ENCODE peak calls at places on chromosomes 12 and 14, in four cellular contexts. N is A549; S is head of caudate nucleus; D is stimulated activated effector memory CD8-positive, alpha-beta T cell treated with anti-CD3 and anti-CD28 coated beads, Interleukin-12 subunit alpha, Interleukin-12 subunit beta, amount 100 ng/mL, for 72 hours. V is an unnamed sample.

GRCh38 chr12:108622425-108622824 is 11.3 kb downstream of the SELPLG start:
- DNase-seq in N (peak), S (no peak), D (no peak), V (no peak)

GRCh38 chr12:112761366-112761986 is 30.1 kb upstream of the RPH3A start:
- DNase-seq in N (no peak), S (no peak), D (no peak), V (no peak)

GRCh38 chr14:21107360-21107781 is 6.5 kb downstream of the TMEM253 start:
- DNase-seq in N (peak), S (no peak), D (no peak), V (no peak)

GRCh38 chr14:50055461-50056228 is 60.7 kb downstream of the VCPKMT start:
- DNase-seq in N (no peak), S (no peak), D (no peak), V (no peak)

GRCh38 chr14:91021991-91022621 is 38.3 kb downstream of the RPS6KA5 start:
- DNase-seq in N (no peak), S (no peak), D (no peak), V (no peak)

GRCh38 chr12:29795715-29796114 is 12.0 kb upstream of the TMTC1 start:
- DNase-seq in N (no peak), S (no peak), D (no peak), V (no peak)

GRCh38 chr12:112148031-112148513 is 22.7 kb downstream of the TRAFD1 start:
- DNase-seq in N (peak), S (no peak), D (no peak), V (no peak)

GRCh38 chr12:84842406-84843013 is 70.1 kb downstream of the SLC6A15 start:
- DNase-seq in N (peak), S (no peak), D (no peak), V (no peak)

GRCh38 chr14:103334644-103335603 is 887 bp downstream of the EIF5 start:
- DNase-seq in N (peak), S (peak), D (peak), V (peak)

V was measured in NK-92 treated with Interleukin-12 subunit alpha and Interleukin-12 subunit beta, amount 100 ng/mL, for 24 hours.